ENCODE peak calls at places on chromosomes 16 and 17, in four cellular contexts. Z, P, B and E are unnamed samples.
A peak's percentile ranks its signal among the peaks of the same experiment; 100 is the strongest.

GRCh38 chr17:68759002-68759342 is 157.8 kb upstream of the FAM20A start:
- DNase-seq in Z (no peak), P (no peak), B (no peak), E (no peak)

GRCh38 chr17:77438241-77439204 is 297.8 kb downstream of the SEC14L1 start:
- DNase-seq in P (no peak), Z (no peak), B (no peak), E (no peak)

GRCh38 chr16:27824006-27824405 is 239.5 kb downstream of the GSG1L start:
- DNase-seq in B (no peak), P (no peak), Z (no peak), E (no peak)

GRCh38 chr17:7439462-7440112 is at the start of gene FGF11:
- DNase-seq in B (no peak), Z (no peak), P (no peak), E (no peak)

GRCh38 chr16:3998793-3999478 is 117.3 kb downstream of the ADCY9 start:
- DNase-seq in P (no peak), Z (no peak), B (no peak), E (no peak)

GRCh38 chr16:85048921-85049562 is 21.4 kb downstream of the KIAA0513 start:
- DNase-seq in B (no peak), Z (no peak), P (no peak), E (no peak)

GRCh38 chr17:49687878-49688491 is 10.1 kb upstream of the SPOP start:
- DNase-seq in Z (no peak), P (no peak), B (peak; percentile 60), E (no peak)

GRCh38 chr16:6153901-6154300 is 1056.3 kb upstream of the EEF2KMT start:
- DNase-seq in Z (no peak), P (no peak), B (peak; percentile 69), E (no peak)